ENCODE peak calls at places on chromosomes 3 and 15, in eight cellular contexts. One of them, this sample, is unnamed.
A peak's percentile ranks its signal among the peaks of the same experiment; 100 is the strongest.

GRCh38 chr15:58492661-58493397 is 61.0 kb downstream of the LIPC start:
- DNase-seq in ecto neural progenitor cell: no peak
- DNase-seq in EL: no peak
- DNase-seq in NCI-H510A: no peak
- DNase-seq in A549: no peak
- DNase-seq in memory B cell: no peak
- DNase-seq in colonic mucosa: no peak
- DNase-seq in left ventricle myocardium superior: no peak
- DNase-seq in this sample: no peak

GRCh38 chr15:52657338-52657737 is 21.9 kb downstream of the ATOSA start:
- DNase-seq in left ventricle myocardium superior: no peak
- DNase-seq in EL: peak; percentile 74
- DNase-seq in memory B cell: no peak
- DNase-seq in colonic mucosa: no peak
- DNase-seq in NCI-H510A: no peak
- DNase-seq in ecto neural progenitor cell: no peak
- DNase-seq in A549: no peak
- DNase-seq in this sample: peak; percentile 63

GRCh38 chr15:78620839-78621421 is at the start of gene CHRNA3:
- DNase-seq in memory B cell: no peak
- DNase-seq in NCI-H510A: no peak
- DNase-seq in left ventricle myocardium superior: no peak
- DNase-seq in ecto neural progenitor cell: peak; percentile 77
- DNase-seq in A549: no peak
- DNase-seq in EL: no peak
- DNase-seq in colonic mucosa: no peak
- DNase-seq in this sample: no peak

GRCh38 chr3:19348500-19348899 is 200.2 kb downstream of the KCNH8 start:
- DNase-seq in memory B cell: no peak
- DNase-seq in EL: no peak
- DNase-seq in A549: no peak
- DNase-seq in NCI-H510A: no peak
- DNase-seq in ecto neural progenitor cell: no peak
- DNase-seq in colonic mucosa: no peak
- DNase-seq in left ventricle myocardium superior: no peak
- DNase-seq in this sample: no peak

GRCh38 chr3:172159962-172160538 is 120.7 kb downstream of the FNDC3B start:
- DNase-seq in memory B cell: no peak
- DNase-seq in EL: no peak
- DNase-seq in ecto neural progenitor cell: no peak
- DNase-seq in A549: no peak
- DNase-seq in colonic mucosa: peak; percentile 45
- DNase-seq in left ventricle myocardium superior: peak; percentile 57
- DNase-seq in NCI-H510A: no peak
- DNase-seq in this sample: peak; percentile 35

GRCh38 chr15:59160880-59161593 is 45.6 kb upstream of the LDHAL6B start:
- DNase-seq in EL: no peak
- DNase-seq in colonic mucosa: no peak
- DNase-seq in ecto neural progenitor cell: peak; percentile 70
- DNase-seq in left ventricle myocardium superior: no peak
- DNase-seq in memory B cell: no peak
- DNase-seq in A549: peak; percentile 59
- DNase-seq in NCI-H510A: peak; percentile 64
- DNase-seq in this sample: no peak

GRCh38 chr3:24763421-24763820 is 268.8 kb upstream of the THRB start:
- DNase-seq in EL: peak; percentile 34
- DNase-seq in memory B cell: no peak
- DNase-seq in colonic mucosa: no peak
- DNase-seq in NCI-H510A: no peak
- DNase-seq in left ventricle myocardium superior: no peak
- DNase-seq in ecto neural progenitor cell: no peak
- DNase-seq in A549: no peak
- DNase-seq in this sample: no peak

GRCh38 chr3:9786825-9787654 is 5.2 kb downstream of the TADA3 start:
- DNase-seq in colonic mucosa: no peak
- DNase-seq in memory B cell: no peak
- DNase-seq in NCI-H510A: no peak
- DNase-seq in ecto neural progenitor cell: no peak
- DNase-seq in A549: no peak
- DNase-seq in EL: no peak
- DNase-seq in left ventricle myocardium superior: no peak
- DNase-seq in this sample: no peak

GRCh38 chr3:32392530-32393302 is 1.1 kb downstream of the CMTM7 start:
- DNase-seq in memory B cell: no peak
- DNase-seq in NCI-H510A: no peak
- DNase-seq in colonic mucosa: peak; percentile 45
- DNase-seq in A549: peak; percentile 22
- DNase-seq in EL: peak; percentile 68
- DNase-seq in left ventricle myocardium superior: peak; percentile 53
- DNase-seq in ecto neural progenitor cell: no peak
- DNase-seq in this sample: peak; percentile 67

GRCh38 chr3:43071313-43071893 is 34.5 kb downstream of the POMGNT2 start:
- DNase-seq in memory B cell: peak; percentile 4
- DNase-seq in NCI-H510A: no peak
- DNase-seq in colonic mucosa: no peak
- DNase-seq in ecto neural progenitor cell: no peak
- DNase-seq in A549: no peak
- DNase-seq in left ventricle myocardium superior: no peak
- DNase-seq in EL: no peak
- DNase-seq in this sample: no peak

GRCh38 chr15:80710635-80711553 is 15.8 kb downstream of the ABHD17C start:
- DNase-seq in left ventricle myocardium superior: no peak
- DNase-seq in A549: no peak
- DNase-seq in EL: peak; percentile 58
- DNase-seq in memory B cell: no peak
- DNase-seq in ecto neural progenitor cell: no peak
- DNase-seq in colonic mucosa: no peak
- DNase-seq in NCI-H510A: no peak
- DNase-seq in this sample: peak; percentile 37

GRCh38 chr3:31248619-31248992 is 284.1 kb upstream of the STT3B start:
- DNase-seq in ecto neural progenitor cell: no peak
- DNase-seq in NCI-H510A: no peak
- DNase-seq in left ventricle myocardium superior: no peak
- DNase-seq in colonic mucosa: no peak
- DNase-seq in EL: no peak
- DNase-seq in A549: no peak
- DNase-seq in memory B cell: no peak
- DNase-seq in this sample: no peak

GRCh38 chr15:75348563-75349350 is 1.9 kb downstream of the NEIL1 start:
- DNase-seq in NCI-H510A: peak; percentile 10
- DNase-seq in ecto neural progenitor cell: peak; percentile 60
- DNase-seq in colonic mucosa: no peak
- DNase-seq in left ventricle myocardium superior: peak; percentile 41
- DNase-seq in EL: no peak
- DNase-seq in A549: no peak
- DNase-seq in memory B cell: peak; percentile 38
- DNase-seq in this sample: no peak